ENCODE peak calls at places on chromosomes 4 and X, in four cellular contexts. S, N, U and B are unnamed samples.

GRCh38 chr4:16881151-16881884 is 17.1 kb downstream of the LDB2 start:
- DNase-seq in S (no peak), N (no peak), U (no peak), B (no peak)

GRCh38 chr4:100100985-100101384 is 89.3 kb downstream of the DDIT4L start:
- DNase-seq in S (no peak), N (no peak), U (no peak), B (no peak)

GRCh38 chr4:7821245-7822165 is 118.2 kb downstream of the AFAP1 start:
- DNase-seq in S (no peak), N (peak), U (no peak), B (no peak)

GRCh38 chr4:29756966-29757365 is 963.2 kb upstream of the PCDH7 start:
- DNase-seq in S (no peak), N (no peak), U (no peak), B (no peak)

GRCh38 chr4:176323511-176324160 is 3.9 kb downstream of the SPCS3 start:
- DNase-seq in S (no peak), N (no peak), U (no peak), B (no peak)

GRCh38 chr4:159860945-159861344 is 758.1 kb downstream of the RAPGEF2 start:
- DNase-seq in S (no peak), N (no peak), U (no peak), B (no peak)

GRCh38 chr4:6236816-6237390 is 32.7 kb upstream of the WFS1 start:
- DNase-seq in S (no peak), N (no peak), U (no peak), B (no peak)

GRCh38 chrX:9141496-9141895 is 107.6 kb upstream of the FAM9B start:
- DNase-seq in S (no peak), N (no peak), U (no peak), B (no peak)

GRCh38 chrX:2498781-2499302 is 1.9 kb downstream of the DHRSX start:
- DNase-seq in S (no peak), N (no peak), U (no peak), B (peak)

GRCh38 chr4:75995727-75996126 is 5.0 kb upstream of the SDAD1 start:
- DNase-seq in S (peak), N (peak), U (peak), B (peak)

GRCh38 chr4:183147191-183147590 is 48.1 kb downstream of the WWC2 start:
- DNase-seq in S (no peak), N (no peak), U (no peak), B (no peak)

GRCh38 chr4:59841698-59842097 is 1358.4 kb upstream of the ADGRL3 start:
- DNase-seq in S (no peak), N (no peak), U (no peak), B (no peak)

GRCh38 chrX:103630171-103630511 is 1.4 kb downstream of the TCEAL1 start:
- DNase-seq in S (no peak), N (no peak), U (no peak), B (no peak)

GRCh38 chrX:38817004-38817703 is 15.9 kb downstream of the MID1IP1 start:
- DNase-seq in S (no peak), N (no peak), U (peak), B (no peak)

GRCh38 chr4:73836373-73837269 is at the start of gene CXCL6:
- DNase-seq in S (no peak), N (no peak), U (no peak), B (no peak)

GRCh38 chr4:55939437-55939836 is 9.3 kb upstream of the CEP135 start:
- DNase-seq in S (no peak), N (no peak), U (no peak), B (peak)

GRCh38 chr4:71867598-71867997 is 83.7 kb upstream of the GC start:
- DNase-seq in S (no peak), N (no peak), U (no peak), B (no peak)

GRCh38 chr4:79851625-79852304 is 221.3 kb downstream of the ANTXR2 start:
- DNase-seq in S (no peak), N (no peak), U (no peak), B (no peak)

GRCh38 chr4:70873216-70873615 is 29.0 kb upstream of the MOB1B start:
- DNase-seq in S (no peak), N (no peak), U (no peak), B (no peak)

GRCh38 chr4:128570380-128570779 is 239.1 kb upstream of the JADE1 start:
- DNase-seq in S (no peak), N (no peak), U (no peak), B (no peak)

GRCh38 chr4:124025423-124025822 is 628.8 kb downstream of the SPRY1 start:
- DNase-seq in S (no peak), N (no peak), U (no peak), B (no peak)

DNA sequence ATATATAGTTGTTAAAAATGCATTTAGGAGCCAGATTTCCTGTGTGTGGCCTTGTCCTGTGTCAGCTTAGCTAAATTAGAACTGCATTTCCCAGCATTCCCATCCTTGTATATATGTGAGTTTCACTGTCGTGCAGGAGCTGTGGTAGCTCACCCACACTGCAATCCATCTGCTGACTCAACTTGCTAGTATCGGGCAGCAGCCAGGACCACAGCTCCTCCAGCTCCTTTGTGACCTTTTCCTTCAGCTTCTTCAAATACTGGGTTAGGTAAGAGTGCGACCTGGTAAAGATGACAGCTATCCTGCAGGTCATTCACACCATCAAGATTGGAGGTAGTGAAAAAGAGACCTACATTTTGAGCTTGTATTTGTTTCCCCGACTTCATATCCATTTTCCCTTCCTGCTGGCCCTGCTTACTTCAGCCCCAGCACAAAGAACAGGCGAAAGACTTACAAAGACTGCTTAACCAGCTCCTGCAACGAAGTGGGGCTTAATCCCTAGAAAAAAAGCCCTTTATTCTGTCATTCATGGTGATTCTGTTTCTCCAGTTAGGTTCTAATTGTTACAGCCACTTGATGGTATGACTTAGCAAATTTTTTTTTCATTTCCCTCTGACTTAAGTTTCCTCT is 11.4 kb downstream of the ASIC5 start:
- DNase-seq in S (no peak), N (no peak), U (no peak), B (no peak)
- TF ChIP-seq ELF1 in S (no peak), N (no peak), U (no peak), B (no peak)

GRCh38 chrX:37757082-37757481 is 22.8 kb upstream of the CYBB start:
- DNase-seq in S (no peak), N (no peak), U (no peak), B (no peak)
- TF ChIP-seq ELF1 in S (no peak), N (no peak), U (no peak), B (no peak)

GRCh38 chrX:78655642-78656041 is 3.5 kb downstream of the RTL3 start:
- DNase-seq in S (no peak), N (no peak), U (no peak), B (no peak)

GRCh38 chrX:78658851-78659744 is at the start of gene RTL3:
- DNase-seq in S (no peak), N (no peak), U (no peak), B (no peak)

GRCh38 chrX:78650906-78651437 is 8.2 kb downstream of the RTL3 start:
- DNase-seq in S (no peak), N (no peak), U (no peak), B (no peak)

GRCh38 chrX:78652971-78653822 is 5.9 kb downstream of the RTL3 start:
- DNase-seq in S (no peak), N (no peak), U (no peak), B (peak)
- TF ChIP-seq ELF1 in S (no peak), N (no peak), U (no peak), B (no peak)

GRCh38 chr4:14043203-14043602 is 415.7 kb upstream of the BOD1L1 start:
- DNase-seq in S (no peak), N (no peak), U (no peak), B (no peak)
- TF ChIP-seq ELF1 in S (no peak), N (no peak), U (no peak), B (no peak)

GRCh38 chr4:185257694-185258093 is 48.3 kb downstream of the SNX25 start:
- DNase-seq in S (no peak), N (no peak), U (no peak), B (no peak)

GRCh38 chr4:185255868-185256267 is 46.5 kb downstream of the SNX25 start:
- DNase-seq in S (no peak), N (no peak), U (no peak), B (no peak)

GRCh38 chr4:185257086-185257485 is 47.7 kb downstream of the SNX25 start:
- DNase-seq in S (no peak), N (no peak), U (no peak), B (no peak)

GRCh38 chr4:185256444-185256843 is 47.0 kb downstream of the SNX25 start:
- DNase-seq in S (peak), N (no peak), U (no peak), B (no peak)

DNA sequence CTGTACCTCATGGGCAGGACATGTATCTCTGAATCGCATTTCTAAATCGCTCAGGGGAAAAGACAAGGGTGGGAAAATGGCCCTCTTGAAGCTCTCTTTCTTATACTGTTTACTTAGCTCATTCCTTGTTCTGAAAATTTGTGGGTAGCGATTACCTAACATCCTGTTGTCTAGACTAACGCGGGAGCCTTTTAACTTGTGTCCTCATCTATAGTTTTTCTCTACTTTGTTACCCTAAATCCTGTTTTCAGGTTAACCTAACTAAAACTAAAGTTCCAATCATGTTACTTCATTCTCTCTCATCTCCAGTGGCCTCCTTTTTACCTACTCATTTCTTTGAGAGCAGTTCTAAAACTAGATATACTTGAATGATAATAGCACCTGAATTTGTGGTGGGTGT is 45.0 kb downstream of the SNX25 start:
- DNase-seq in S (no peak), N (no peak), U (no peak), B (peak)
- TF ChIP-seq ELF1 in S (no peak), N (no peak), U (no peak), B (no peak)

GRCh38 chrX:334331-334891 is 15.8 kb upstream of the GTPBP6 start:
- DNase-seq in S (no peak), N (no peak), U (no peak), B (no peak)
- TF ChIP-seq ELF1 in S (no peak), N (no peak), U (no peak), B (no peak)